ENCODE peak calls at places on chromosomes 6 and 20, in seven cellular contexts. U, A, Y, J, C, V and W are unnamed samples.

GRCh38 chr20:48364055-48364454 is 463.7 kb downstream of the PREX1 start:
- DNase-seq in A (no peak), J (no peak), V (no peak), U (no peak), C (no peak), Y (no peak), W (no peak)

GRCh38 chr6:43774776-43775583 is 5.0 kb downstream of the VEGFA start:
- DNase-seq in J (peak), U (peak), A (no peak), Y (peak), C (peak), V (peak), W (peak)

GRCh38 chr6:31945507-31946369 is at the start of gene CFB:
- DNase-seq in A (no peak), Y (peak), V (peak), C (peak), J (peak), U (peak), W (no peak)

GRCh38 chr20:49938173-49939163 is 2.3 kb downstream of the RNF114 start:
- DNase-seq in A (no peak), Y (no peak), J (peak), V (no peak), C (peak), U (no peak), W (no peak)

GRCh38 chr6:157376241-157376640 is 4.7 kb upstream of the ZDHHC14 start:
- DNase-seq in U (no peak), A (no peak), C (no peak), Y (no peak), J (no peak), V (no peak), W (no peak)

GRCh38 chr6:12472601-12473038 is 182.5 kb downstream of the EDN1 start:
- DNase-seq in A (no peak), V (peak), J (peak), C (peak), Y (no peak), U (peak), W (no peak)

GRCh38 chr6:129929433-129929832 is 68.3 kb upstream of the TMEM244 start:
- DNase-seq in U (no peak), C (peak), J (peak), V (peak), Y (no peak), A (no peak), W (no peak)

GRCh38 chr6:96304997-96305396 is 216.6 kb upstream of the UFL1 start:
- DNase-seq in C (no peak), U (peak), J (no peak), Y (no peak), V (no peak), A (no peak), W (no peak)

GRCh38 chr20:53597521-53598120 is 4.0 kb upstream of the ZNF217 start:
- DNase-seq in Y (no peak), A (no peak), C (no peak), J (no peak), V (no peak), U (no peak), W (no peak)

GRCh38 chr20:53599910-53600632 is 6.4 kb upstream of the ZNF217 start:
- DNase-seq in J (no peak), Y (no peak), V (no peak), U (no peak), C (no peak), A (no peak), W (no peak)

GRCh38 chr20:53598140-53599038 is 4.8 kb upstream of the ZNF217 start:
- DNase-seq in U (no peak), A (no peak), J (no peak), C (peak), V (no peak), Y (no peak), W (no peak)

GRCh38 chr20:53599039-53599362 is 5.4 kb upstream of the ZNF217 start:
- DNase-seq in Y (no peak), A (no peak), C (no peak), J (no peak), V (no peak), U (no peak), W (no peak)

DNA sequence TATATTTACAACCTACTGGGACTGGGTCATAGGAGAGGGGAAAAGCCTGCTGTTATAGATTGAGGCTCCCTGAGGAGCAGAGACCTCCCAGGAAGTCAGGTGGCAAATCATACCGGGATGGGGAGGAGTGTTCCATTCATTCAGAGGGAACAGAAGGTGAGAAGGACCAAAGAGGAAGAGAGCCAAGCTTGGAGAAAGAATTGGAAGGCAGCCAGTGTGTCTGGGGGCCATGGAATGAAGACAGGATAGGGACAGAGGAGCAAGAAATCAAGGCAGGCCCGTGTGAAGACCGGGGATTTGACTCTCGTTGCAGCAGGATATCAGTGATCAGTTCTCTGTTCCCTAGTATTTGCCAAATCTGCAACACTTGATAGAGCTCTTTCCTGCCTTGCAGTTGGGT is 5.7 kb upstream of the ZNF217 start:
- DNase-seq in Y (no peak), U (no peak), A (no peak), J (no peak), V (no peak), C (no peak), W (no peak)
- H3K27ac ChIP-seq in Y (no peak), U (no peak), A (no peak), J (no peak), V (peak), C (no peak), W (no peak)

DNA sequence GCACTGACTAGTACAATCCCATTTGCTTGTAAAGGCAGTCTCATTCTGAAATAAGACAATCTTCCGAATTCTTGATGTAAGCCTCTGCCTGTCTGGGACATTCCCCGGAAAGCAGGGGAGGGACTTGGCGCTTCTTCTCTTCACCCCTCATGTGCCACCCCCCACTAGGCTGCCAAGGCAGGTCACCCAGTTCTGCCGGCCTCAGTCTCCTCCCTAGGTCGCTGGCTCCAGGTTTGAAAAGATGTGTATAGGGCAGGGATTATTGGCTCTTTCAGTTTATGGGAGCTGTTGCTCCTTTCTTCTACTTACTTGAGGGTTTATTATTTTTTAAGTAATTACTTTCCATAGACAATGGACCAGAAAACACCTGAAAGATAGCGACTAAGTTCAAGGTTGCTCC is 158.1 kb upstream of the RPS6KA2 start:
- DNase-seq in V (no peak), U (no peak), J (no peak), A (no peak), C (no peak), Y (no peak), W (no peak)
- H3K4me2 ChIP-seq in V (no peak), U (no peak), J (no peak), A (no peak), C (no peak), Y (no peak), W (no peak)

GRCh38 chr6:116369540-116370327 is 1.0 kb upstream of the DSE start:
- DNase-seq in U (no peak), V (no peak), C (no peak), J (no peak), A (no peak), Y (no peak), W (peak)
- H3K27ac ChIP-seq in U (no peak), V (peak), C (peak), J (peak), A (peak), Y (no peak), W (no peak)

GRCh38 chr6:146543211-146543939 is at the start of gene RAB32:
- DNase-seq in V (peak), Y (peak), C (peak), A (no peak), U (peak), J (peak), W (no peak)

GRCh38 chr6:146543940-146544661 is 468 bp downstream of the RAB32 start:
- DNase-seq in C (peak), V (peak), U (peak), J (peak), A (no peak), Y (peak), W (no peak)

GRCh38 chr6:146546440-146546839 is 2.8 kb downstream of the RAB32 start:
- DNase-seq in V (peak), J (peak), A (no peak), Y (no peak), C (peak), U (peak), W (no peak)

GRCh38 chr6:146545608-146546007 is 2.0 kb downstream of the RAB32 start:
- DNase-seq in Y (no peak), J (peak), C (peak), V (no peak), A (no peak), U (no peak), W (no peak)

DNA sequence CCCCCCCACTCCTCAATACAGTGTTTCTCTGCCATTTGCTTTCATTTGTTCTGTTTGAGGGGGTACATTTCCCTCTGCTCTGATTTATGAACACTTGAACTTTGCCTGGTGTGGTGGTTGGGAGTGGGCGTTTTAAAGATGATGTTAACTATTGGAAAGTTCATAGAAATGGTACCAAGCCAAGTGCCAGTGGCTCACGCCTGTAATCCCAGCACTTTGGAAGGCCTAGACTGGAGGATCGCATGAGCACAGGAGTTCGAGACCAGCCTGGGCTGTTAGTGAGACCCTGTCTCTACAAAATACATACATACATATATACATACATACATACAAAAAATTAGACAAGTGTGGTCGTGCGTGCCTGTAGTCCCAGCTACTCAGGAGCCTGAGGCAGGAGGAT is 1.1 kb downstream of the RAB32 start:
- DNase-seq in J (peak), A (no peak), C (no peak), U (no peak), V (no peak), Y (no peak), W (no peak)
- H3K4me2 ChIP-seq in J (peak), A (no peak), C (peak), U (peak), V (peak), Y (peak), W (no peak)

GRCh38 chr6:151442359-151442758 is 9.6 kb downstream of the RMND1 start:
- DNase-seq in C (no peak), V (no peak), U (no peak), J (no peak), A (no peak), Y (no peak), W (no peak)

GRCh38 chr6:151441390-151442166 is 10.3 kb downstream of the RMND1 start:
- DNase-seq in C (no peak), Y (no peak), J (no peak), V (no peak), U (peak), A (no peak), W (no peak)

GRCh38 chr6:151440930-151441329 is 11.0 kb downstream of the RMND1 start:
- DNase-seq in Y (no peak), J (peak), A (no peak), C (no peak), V (no peak), U (no peak), W (peak)

GRCh38 chr6:151443449-151443848 is 8.5 kb downstream of the RMND1 start:
- DNase-seq in U (no peak), V (no peak), J (no peak), C (no peak), A (no peak), Y (no peak), W (no peak)

GRCh38 chr6:151440498-151440897 is 11.4 kb downstream of the RMND1 start:
- DNase-seq in V (no peak), U (no peak), C (no peak), Y (no peak), A (no peak), J (no peak), W (no peak)
- H3K27ac ChIP-seq in V (no peak), U (no peak), C (no peak), Y (no peak), A (no peak), J (no peak), W (no peak)

DNA sequence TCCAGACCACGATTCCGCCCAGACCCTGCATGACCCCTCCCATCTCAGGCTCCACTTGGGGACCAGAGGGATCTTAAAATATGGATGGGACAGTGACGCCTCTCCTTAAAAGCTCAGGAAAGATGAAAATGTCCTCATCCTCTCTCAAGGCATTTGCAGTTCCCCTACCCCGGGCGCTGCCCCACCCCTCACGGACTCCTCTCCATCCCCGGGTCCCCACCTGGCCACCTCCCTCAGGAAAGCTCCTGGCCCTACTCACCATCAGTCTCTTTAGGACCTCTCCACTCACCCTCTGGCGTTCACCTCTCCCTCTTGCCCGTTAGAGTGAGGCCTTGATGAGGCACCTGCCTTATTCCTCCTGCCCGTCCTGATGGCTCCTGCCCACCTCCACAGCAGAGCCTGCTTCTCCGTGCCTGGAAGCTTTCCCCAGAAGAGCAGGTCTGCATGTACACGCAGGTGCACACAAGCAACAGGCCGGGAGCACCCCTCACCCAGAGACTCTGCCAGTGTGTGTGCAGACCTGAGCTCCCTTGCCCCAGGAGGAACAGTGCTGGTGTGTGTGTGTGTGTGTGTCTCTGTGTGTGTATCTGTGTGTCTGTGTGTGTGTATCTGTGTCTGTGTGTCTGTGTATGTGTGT is 105.6 kb upstream of the NXT1 start:
- DNase-seq in U (no peak), V (no peak), Y (no peak), A (no peak), C (no peak), J (no peak), W (no peak)
- H3K4me2 ChIP-seq in U (no peak), V (no peak), Y (no peak), A (no peak), C (no peak), J (no peak), W (no peak)

DNA sequence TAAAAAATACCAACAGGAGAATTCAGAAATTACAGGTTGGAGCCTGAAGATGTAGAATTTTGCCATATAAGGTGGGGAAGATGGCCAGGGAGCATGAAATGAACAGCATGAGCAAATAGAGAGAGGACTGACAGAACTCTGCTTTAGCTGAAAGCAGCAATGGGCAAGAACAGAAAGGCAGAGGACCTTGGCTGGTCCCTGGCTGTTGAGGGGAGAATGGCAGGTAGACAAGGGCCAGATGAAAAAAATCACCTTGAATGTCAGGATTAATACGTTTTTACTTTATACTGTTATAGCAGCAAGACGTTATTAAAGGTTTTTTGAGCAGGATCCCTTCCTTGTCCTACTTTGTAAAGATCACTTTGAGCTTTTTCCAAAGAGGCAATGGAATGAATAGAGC is 991 bp downstream of the PPIL1 start:
- DNase-seq in C (no peak), Y (no peak), A (no peak), V (peak), J (no peak), U (peak), W (peak)
- H3K27ac ChIP-seq in C (peak), Y (no peak), A (peak), V (peak), J (no peak), U (peak), W (peak)